ENCODE peak calls at places on chromosomes 1 and 21, in six cellular contexts. One of them, this sample, is unnamed.

GRCh38 chr1:14913475-14914155 is 239.9 kb upstream of the TMEM51 start:
- DNase-seq in HS-27A: no peak
- DNase-seq in stimulated activated CD4-positive, alpha-beta T cell treated with anti-CD3 and anti-CD28 coated beads, Interleukin-15, amount 100 ng/mL, for 1 hour: no peak
- DNase-seq in NCI-H460: no peak
- DNase-seq in IMR-90: no peak
- DNase-seq in endothelial cell of umbilical vein: no peak
- DNase-seq in this sample: no peak

GRCh38 chr1:171210355-171210754 is 25.3 kb downstream of the FMO2 start:
- DNase-seq in HS-27A: no peak
- DNase-seq in stimulated activated CD4-positive, alpha-beta T cell treated with anti-CD3 and anti-CD28 coated beads, Interleukin-15, amount 100 ng/mL, for 1 hour: no peak
- DNase-seq in NCI-H460: no peak
- DNase-seq in IMR-90: no peak
- DNase-seq in endothelial cell of umbilical vein: no peak
- DNase-seq in this sample: no peak

GRCh38 chr1:78726686-78727085 is 77.1 kb downstream of the IFI44 start:
- DNase-seq in HS-27A: no peak
- DNase-seq in stimulated activated CD4-positive, alpha-beta T cell treated with anti-CD3 and anti-CD28 coated beads, Interleukin-15, amount 100 ng/mL, for 1 hour: no peak
- DNase-seq in NCI-H460: no peak
- DNase-seq in IMR-90: peak; percentile 24
- DNase-seq in endothelial cell of umbilical vein: no peak
- DNase-seq in this sample: no peak

GRCh38 chr1:162899422-162900168 is 38.6 kb upstream of the CCDC190 start:
- DNase-seq in HS-27A: no peak
- DNase-seq in stimulated activated CD4-positive, alpha-beta T cell treated with anti-CD3 and anti-CD28 coated beads, Interleukin-15, amount 100 ng/mL, for 1 hour: no peak
- DNase-seq in NCI-H460: no peak
- DNase-seq in IMR-90: peak; percentile 94
- DNase-seq in endothelial cell of umbilical vein: no peak
- DNase-seq in this sample: no peak

GRCh38 chr1:109828756-109829505 is 65.2 kb upstream of the EPS8L3 start:
- DNase-seq in HS-27A: no peak
- DNase-seq in stimulated activated CD4-positive, alpha-beta T cell treated with anti-CD3 and anti-CD28 coated beads, Interleukin-15, amount 100 ng/mL, for 1 hour: no peak
- DNase-seq in NCI-H460: no peak
- DNase-seq in IMR-90: peak; percentile 13
- DNase-seq in endothelial cell of umbilical vein: no peak
- DNase-seq in this sample: no peak

GRCh38 chr21:18443686-18444085 is 40.1 kb upstream of the TMPRSS15 start:
- DNase-seq in HS-27A: no peak
- DNase-seq in stimulated activated CD4-positive, alpha-beta T cell treated with anti-CD3 and anti-CD28 coated beads, Interleukin-15, amount 100 ng/mL, for 1 hour: no peak
- DNase-seq in NCI-H460: no peak
- DNase-seq in IMR-90: no peak
- DNase-seq in endothelial cell of umbilical vein: no peak
- DNase-seq in this sample: no peak

GRCh38 chr1:19648239-19648638 is 4.1 kb downstream of the NBL1 start:
- DNase-seq in HS-27A: no peak
- DNase-seq in stimulated activated CD4-positive, alpha-beta T cell treated with anti-CD3 and anti-CD28 coated beads, Interleukin-15, amount 100 ng/mL, for 1 hour: no peak
- DNase-seq in NCI-H460: no peak
- DNase-seq in IMR-90: no peak
- DNase-seq in endothelial cell of umbilical vein: no peak
- DNase-seq in this sample: no peak

GRCh38 chr21:39065912-39066311 is 117.3 kb downstream of the PSMG1 start:
- DNase-seq in HS-27A: no peak
- DNase-seq in stimulated activated CD4-positive, alpha-beta T cell treated with anti-CD3 and anti-CD28 coated beads, Interleukin-15, amount 100 ng/mL, for 1 hour: no peak
- DNase-seq in NCI-H460: no peak
- DNase-seq in IMR-90: no peak
- DNase-seq in endothelial cell of umbilical vein: peak; percentile 49
- DNase-seq in this sample: no peak

GRCh38 chr1:1797731-1798341 is 19.6 kb upstream of the NADK start:
- DNase-seq in HS-27A: no peak
- DNase-seq in stimulated activated CD4-positive, alpha-beta T cell treated with anti-CD3 and anti-CD28 coated beads, Interleukin-15, amount 100 ng/mL, for 1 hour: no peak
- DNase-seq in NCI-H460: no peak
- DNase-seq in IMR-90: no peak
- DNase-seq in endothelial cell of umbilical vein: no peak
- DNase-seq in this sample: no peak

This sample was measured in activated naive CD8-positive, alpha-beta T cell treated with anti-CD3 and anti-CD28 coated beads, Interleukin-2, amount 50 U/mL, for 16 hours.